ENCODE peak calls at places on chromosomes 6 and 20, in four cellular contexts. One of them, this sample, is unnamed.

GRCh38 chr6:21594427-21595264 is 1.1 kb downstream of the SOX4 start:
- DNase-seq in SK-N-SH: peak; percentile 59
- DNase-seq in HepG2: peak; percentile 29
- DNase-seq in H1: no peak
- DNase-seq in this sample: peak; percentile 54

GRCh38 chr20:25050501-25051350 is 7.2 kb downstream of the ACSS1 start:
- DNase-seq in SK-N-SH: no peak
- DNase-seq in H1: no peak
- DNase-seq in HepG2: no peak
- DNase-seq in this sample: no peak

GRCh38 chr6:107237992-107238660 is 122.8 kb upstream of the BEND3 start:
- DNase-seq in HepG2: no peak
- DNase-seq in SK-N-SH: no peak
- DNase-seq in H1: no peak
- DNase-seq in this sample: no peak

GRCh38 chr6:79230149-79230548 is 4.3 kb downstream of the HMGN3 start:
- DNase-seq in SK-N-SH: no peak
- DNase-seq in H1: no peak
- DNase-seq in HepG2: no peak
- DNase-seq in this sample: no peak

GRCh38 chr6:14889698-14890593 is 355.9 kb upstream of the JARID2 start:
- DNase-seq in SK-N-SH: no peak
- DNase-seq in H1: no peak
- DNase-seq in HepG2: no peak
- DNase-seq in this sample: no peak

GRCh38 chr6:140816696-140817095 is 1316.0 kb upstream of the GJE1 start:
- DNase-seq in H1: no peak
- DNase-seq in SK-N-SH: no peak
- DNase-seq in HepG2: no peak
- DNase-seq in this sample: no peak

GRCh38 chr6:142374965-142375733 is 73.3 kb downstream of the ADGRG6 start:
- DNase-seq in HepG2: peak; percentile 99
- DNase-seq in SK-N-SH: no peak
- DNase-seq in H1: no peak
- DNase-seq in this sample: no peak

GRCh38 chr20:21556398-21556797 is 42.5 kb upstream of the NKX2-2 start:
- DNase-seq in SK-N-SH: no peak
- DNase-seq in H1: no peak
- DNase-seq in HepG2: no peak
- DNase-seq in this sample: no peak

GRCh38 chr6:69105288-69105687 is 470.2 kb downstream of the ADGRB3 start:
- DNase-seq in SK-N-SH: peak; percentile 9
- DNase-seq in HepG2: no peak
- DNase-seq in H1: no peak
- DNase-seq in this sample: no peak

GRCh38 chr6:69907981-69908498 is 41.7 kb downstream of the COL19A1 start:
- DNase-seq in HepG2: no peak
- DNase-seq in SK-N-SH: no peak
- DNase-seq in H1: no peak
- DNase-seq in this sample: no peak

GRCh38 chr6:36829919-36830544 is 9.2 kb downstream of the CPNE5 start:
- DNase-seq in SK-N-SH: no peak
- DNase-seq in H1: no peak
- DNase-seq in HepG2: peak; percentile 98
- DNase-seq in this sample: no peak

GRCh38 chr20:37627060-37627766 is 66.6 kb upstream of the CTNNBL1 start:
- DNase-seq in SK-N-SH: no peak
- DNase-seq in H1: peak; percentile 77
- DNase-seq in HepG2: peak; percentile 61
- DNase-seq in this sample: peak; percentile 22

GRCh38 chr6:137705166-137706064 is 161.6 kb upstream of the TNFAIP3 start:
- DNase-seq in H1: peak; percentile 85
- DNase-seq in HepG2: peak; percentile 71
- DNase-seq in SK-N-SH: no peak
- DNase-seq in this sample: no peak

GRCh38 chr20:50717974-50718761 is 13.2 kb upstream of the PARD6B start:
- DNase-seq in SK-N-SH: no peak
- DNase-seq in H1: no peak
- DNase-seq in HepG2: no peak
- DNase-seq in this sample: no peak

GRCh38 chr6:158322724-158323560 is 10.7 kb downstream of the TULP4 start:
- DNase-seq in HepG2: peak; percentile 97
- DNase-seq in SK-N-SH: no peak
- DNase-seq in H1: no peak
- DNase-seq in this sample: no peak

GRCh38 chr6:44180886-44181285 is 22.3 kb downstream of the CAPN11 start:
- DNase-seq in HepG2: no peak
- DNase-seq in H1: no peak
- DNase-seq in SK-N-SH: no peak
- DNase-seq in this sample: no peak

GRCh38 chr20:44695295-44696230 is 19.6 kb upstream of the CCN5 start:
- DNase-seq in HepG2: no peak
- DNase-seq in H1: no peak
- DNase-seq in SK-N-SH: no peak
- DNase-seq in this sample: no peak

DNA sequence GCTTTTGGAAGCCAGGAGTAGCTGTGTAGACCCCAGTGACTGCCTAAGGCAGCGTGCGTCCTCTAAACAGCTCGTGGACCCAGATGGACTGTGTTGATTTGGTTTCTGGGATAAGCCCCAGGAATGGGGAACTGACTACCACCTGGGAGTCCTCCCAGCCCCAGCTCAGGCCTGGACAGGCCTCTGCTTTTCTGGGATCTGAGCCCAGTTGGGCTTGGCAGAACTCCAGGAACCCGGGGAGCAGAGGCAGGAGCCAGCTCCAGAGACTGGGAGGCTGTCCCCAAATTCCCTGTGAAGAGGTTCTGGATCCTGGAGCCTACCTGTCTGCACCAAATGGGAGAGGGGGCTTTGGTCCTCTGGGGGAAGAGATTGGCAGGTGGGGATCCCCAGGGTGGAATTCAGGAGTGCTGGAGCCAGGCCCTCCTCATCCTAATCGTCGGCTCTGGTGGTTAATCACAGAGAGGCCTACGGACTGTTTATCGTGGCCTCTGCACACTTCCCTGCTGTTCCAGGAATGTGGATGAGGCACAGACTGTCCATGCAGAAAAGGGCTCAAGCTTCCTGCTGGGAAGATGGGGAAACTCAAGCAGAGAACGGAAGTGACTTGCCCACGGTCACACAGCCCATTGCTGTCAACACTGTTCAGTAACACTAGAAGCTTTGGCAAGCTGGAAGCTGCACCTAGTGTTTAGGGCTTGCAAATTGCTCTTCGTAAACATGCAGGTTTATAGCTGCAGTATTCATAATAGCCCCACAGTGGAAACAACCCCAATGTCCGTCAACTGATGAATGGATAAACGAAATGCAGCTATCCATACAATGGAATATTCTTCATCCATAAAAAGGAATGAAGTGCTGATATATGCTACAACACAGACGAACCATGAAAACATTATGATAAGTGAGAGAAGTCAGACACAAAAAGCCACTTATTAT is 100.6 kb downstream of the KCNB1 start:
- DNase-seq in HepG2: no peak
- DNase-seq in SK-N-SH: peak; percentile 72
- DNase-seq in H1: no peak
- DNase-seq in this sample: no peak
- TF ChIP-seq GABPA in HepG2: no peak
- TF ChIP-seq GABPA in SK-N-SH: no peak
- TF ChIP-seq GABPA in H1: no peak
- TF ChIP-seq GABPA in this sample: no peak

GRCh38 chr6:33770116-33770832 is 18.7 kb downstream of the LEMD2 start:
- DNase-seq in H1: peak; percentile 61
- DNase-seq in HepG2: no peak
- DNase-seq in SK-N-SH: no peak
- DNase-seq in this sample: no peak
- TF ChIP-seq POLR2AphosphoS5 in H1: peak; percentile 25
- TF ChIP-seq POLR2AphosphoS5 in HepG2: no peak
- TF ChIP-seq POLR2AphosphoS5 in SK-N-SH: no peak
- TF ChIP-seq POLR2AphosphoS5 in this sample: peak; percentile 57

GRCh38 chr6:30443657-30444450 is 45.5 kb upstream of the HLA-E start:
- DNase-seq in SK-N-SH: no peak
- DNase-seq in HepG2: no peak
- DNase-seq in H1: no peak
- DNase-seq in this sample: no peak

GRCh38 chr6:30446259-30446658 is 43.0 kb upstream of the HLA-E start:
- DNase-seq in HepG2: no peak
- DNase-seq in SK-N-SH: no peak
- DNase-seq in H1: no peak
- DNase-seq in this sample: no peak

GRCh38 chr6:30450548-30450907 is 38.8 kb upstream of the HLA-E start:
- DNase-seq in H1: no peak
- DNase-seq in SK-N-SH: no peak
- DNase-seq in HepG2: no peak
- DNase-seq in this sample: no peak

GRCh38 chr6:30444451-30444742 is 44.9 kb upstream of the HLA-E start:
- DNase-seq in H1: no peak
- DNase-seq in SK-N-SH: no peak
- DNase-seq in HepG2: no peak
- DNase-seq in this sample: no peak

DNA sequence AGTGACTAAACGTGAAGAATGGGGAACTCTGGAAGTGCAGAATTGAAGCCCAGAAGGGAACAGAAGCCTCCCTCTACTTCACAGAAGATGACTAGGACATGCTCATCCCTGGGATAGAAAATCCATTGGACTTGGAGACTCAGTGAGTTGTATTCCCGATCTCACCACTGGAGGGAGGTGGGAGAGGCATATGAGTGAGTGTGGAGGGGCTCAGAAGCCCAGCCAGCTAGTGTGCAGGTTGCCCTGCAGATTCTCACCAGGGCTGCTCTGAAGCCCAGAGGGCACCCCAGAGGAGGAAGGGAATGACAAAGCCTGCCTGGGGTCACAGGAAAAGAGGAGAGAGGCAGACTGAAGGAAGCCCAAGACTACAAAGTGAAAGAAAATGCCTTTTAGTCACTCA is 42.1 kb upstream of the HLA-E start:
- DNase-seq in HepG2: peak; percentile 47
- DNase-seq in H1: peak; percentile 70
- DNase-seq in SK-N-SH: no peak
- DNase-seq in this sample: no peak
- TF ChIP-seq CTCF in HepG2: peak; percentile 45
- TF ChIP-seq CTCF in H1: peak; percentile 65
- TF ChIP-seq CTCF in SK-N-SH: peak; percentile 24
- TF ChIP-seq CTCF in this sample: no peak

GRCh38 chr6:33632603-33633039 is 11.5 kb downstream of the ITPR3 start:
- DNase-seq in HepG2: peak; percentile 75
- DNase-seq in H1: peak; percentile 96
- DNase-seq in SK-N-SH: peak; percentile 80
- DNase-seq in this sample: no peak
- TF ChIP-seq GABPA in HepG2: no peak
- TF ChIP-seq GABPA in H1: peak; percentile 65
- TF ChIP-seq GABPA in SK-N-SH: no peak
- TF ChIP-seq GABPA in this sample: no peak

GRCh38 chr6:2876210-2877056 is 26.7 kb downstream of the SERPINB9 start:
- DNase-seq in H1: no peak
- DNase-seq in HepG2: peak; percentile 100
- DNase-seq in SK-N-SH: peak; percentile 79
- DNase-seq in this sample: no peak
- TF ChIP-seq POLR2AphosphoS5 in H1: no peak
- TF ChIP-seq POLR2AphosphoS5 in HepG2: peak; percentile 50
- TF ChIP-seq POLR2AphosphoS5 in SK-N-SH: no peak
- TF ChIP-seq POLR2AphosphoS5 in this sample: no peak

DNA sequence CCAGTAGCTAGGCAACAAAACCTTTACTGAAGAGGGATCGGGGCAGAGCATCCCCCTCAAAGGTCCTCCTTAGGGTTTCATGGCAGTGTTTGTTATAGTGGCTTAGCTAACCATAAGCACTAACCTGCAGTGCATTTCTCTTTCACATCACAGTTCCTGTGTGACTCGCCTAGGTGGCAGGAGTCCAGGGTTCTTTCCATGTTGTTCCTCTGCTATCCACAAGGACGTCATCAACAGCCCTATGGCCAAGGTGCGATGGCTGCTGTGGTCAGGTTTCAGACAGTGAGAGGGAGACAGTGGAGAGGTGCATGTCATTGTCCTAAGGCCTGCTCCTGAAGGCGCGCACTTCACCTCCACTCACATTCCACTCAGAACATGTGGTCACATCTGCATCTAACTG is 38.8 kb upstream of the FOXA2 start:
- DNase-seq in SK-N-SH: no peak
- DNase-seq in HepG2: peak; percentile 26
- DNase-seq in H1: no peak
- DNase-seq in this sample: no peak
- TF ChIP-seq CTCF in SK-N-SH: no peak
- TF ChIP-seq CTCF in HepG2: no peak
- TF ChIP-seq CTCF in H1: peak; percentile 74
- TF ChIP-seq CTCF in this sample: no peak

DNA sequence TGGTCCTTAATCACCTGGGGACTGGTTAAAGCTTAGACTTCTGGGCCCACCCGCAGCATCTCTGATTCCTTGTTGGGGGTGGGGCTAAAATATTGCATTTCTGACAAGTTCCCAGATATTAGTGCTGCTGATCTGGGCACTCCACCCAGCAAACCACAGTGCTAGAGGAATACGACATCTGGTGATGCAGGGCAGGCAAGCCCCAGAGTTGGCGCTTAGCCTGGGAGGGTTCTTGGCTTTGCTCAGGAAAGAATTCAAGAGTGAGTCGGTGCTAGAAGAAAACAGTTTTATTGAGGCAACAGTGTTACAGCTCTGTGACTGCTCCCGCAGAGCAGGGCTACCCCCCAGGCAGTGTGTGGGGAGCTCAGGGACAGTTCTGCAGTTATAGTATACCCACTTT is 210.7 kb downstream of the TFAP2C start:
- DNase-seq in H1: no peak
- DNase-seq in HepG2: no peak
- DNase-seq in SK-N-SH: no peak
- DNase-seq in this sample: no peak
- TF ChIP-seq GABPA in H1: no peak
- TF ChIP-seq GABPA in HepG2: no peak
- TF ChIP-seq GABPA in SK-N-SH: no peak
- TF ChIP-seq GABPA in this sample: no peak

GRCh38 chr6:144897441-144897921 is 612.3 kb downstream of the UTRN start:
- DNase-seq in HepG2: no peak
- DNase-seq in H1: no peak
- DNase-seq in SK-N-SH: no peak
- DNase-seq in this sample: no peak

GRCh38 chr6:144898741-144899140 is 613.6 kb downstream of the UTRN start:
- DNase-seq in SK-N-SH: no peak
- DNase-seq in H1: no peak
- DNase-seq in HepG2: no peak
- DNase-seq in this sample: no peak

GRCh38 chr6:144899161-144899560 is 614.0 kb downstream of the UTRN start:
- DNase-seq in HepG2: no peak
- DNase-seq in SK-N-SH: no peak
- DNase-seq in H1: no peak
- DNase-seq in this sample: no peak

GRCh38 chr6:144896876-144897275 is 611.7 kb downstream of the UTRN start:
- DNase-seq in H1: no peak
- DNase-seq in SK-N-SH: no peak
- DNase-seq in HepG2: no peak
- DNase-seq in this sample: no peak

GRCh38 chr6:144898052-144898689 is 613.0 kb downstream of the UTRN start:
- DNase-seq in H1: no peak
- DNase-seq in SK-N-SH: no peak
- DNase-seq in HepG2: no peak
- DNase-seq in this sample: no peak
- TF ChIP-seq POLR2AphosphoS5 in H1: no peak
- TF ChIP-seq POLR2AphosphoS5 in SK-N-SH: no peak
- TF ChIP-seq POLR2AphosphoS5 in HepG2: no peak
- TF ChIP-seq POLR2AphosphoS5 in this sample: no peak